ENCODE peak calls at places on chromosomes 7 and 10, in four cellular contexts. Y is HepG2, U is K562, G is GM12878. B is an unnamed sample.

GRCh38 chr7:51732951-51733350 is 416.3 kb upstream of the COBL start:
- DNase-seq in G (no peak), U (no peak), Y (no peak), B (no peak)

GRCh38 chr10:125344573-125345121 is 184.3 kb upstream of the CTBP2 start:
- DNase-seq in Y (no peak), U (no peak), G (peak), B (peak)

GRCh38 chr10:14074062-14074884 is 256.5 kb downstream of the FRMD4A start:
- DNase-seq in G (no peak), Y (peak), U (no peak), B (peak)

GRCh38 chr10:1172256-1172975 is 116.2 kb downstream of the WDR37 start:
- DNase-seq in G (no peak), Y (no peak), U (no peak), B (no peak)

GRCh38 chr7:118285358-118285757 is 60.9 kb downstream of the ANKRD7 start:
- DNase-seq in U (no peak), G (no peak), Y (no peak), B (no peak)

GRCh38 chr7:5424689-5425506 is 1.3 kb upstream of the TNRC18 start:
- DNase-seq in G (no peak), U (no peak), Y (peak), B (no peak)

GRCh38 chr10:108911814-108912541 is 1011.3 kb downstream of the XPNPEP1 start:
- DNase-seq in G (no peak), Y (peak), U (no peak), B (peak)

GRCh38 chr7:150321788-150322113 is 1.4 kb upstream of the LRRC61 start:
- DNase-seq in Y (no peak), G (no peak), U (no peak), B (no peak)

DNA sequence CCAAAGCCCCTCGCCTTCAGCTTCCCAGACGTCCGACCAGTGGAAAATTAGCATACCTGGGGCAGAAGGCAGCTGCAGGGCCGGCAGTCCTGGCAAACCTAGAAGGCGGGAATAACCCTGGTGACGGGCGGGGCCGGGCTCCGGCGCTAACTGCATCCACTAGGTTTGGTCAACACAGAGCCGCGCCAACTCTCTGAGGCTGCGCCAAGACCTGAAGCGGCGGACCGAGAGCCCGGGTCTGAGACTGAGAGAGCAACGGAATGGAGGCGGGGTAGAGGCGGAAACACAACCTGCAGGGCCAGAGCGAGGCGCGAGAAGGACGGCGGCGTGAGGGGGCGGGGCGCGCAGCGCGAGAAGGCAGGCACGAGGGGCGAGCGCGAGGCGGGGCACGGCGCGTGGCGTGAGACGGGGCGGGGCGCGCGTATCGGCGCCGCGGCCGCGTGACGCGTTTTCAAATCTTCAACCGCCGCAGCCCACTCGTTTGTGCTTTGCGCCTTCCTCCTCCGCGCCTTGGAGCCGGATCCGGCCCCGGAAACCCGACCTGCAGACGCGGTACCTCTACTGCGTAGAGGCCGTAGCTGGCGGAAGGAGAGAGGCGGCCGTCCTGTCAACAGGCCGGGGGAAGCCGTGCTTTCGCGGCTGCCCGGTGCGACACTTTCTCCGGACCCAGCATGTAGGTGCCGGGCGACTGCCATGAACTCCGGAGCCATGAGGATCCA is at the start of the genes DBF4 and SLC25A40:
- DNase-seq in Y (peak), U (peak), G (peak), B (peak)
- TF ChIP-seq POLR2AphosphoS2 in Y (no peak), U (no peak), G (peak), B (no peak)

GRCh38 chr7:24971333-24972165 is 8.4 kb downstream of the OSBPL3 start:
- DNase-seq in Y (peak), U (peak), G (no peak), B (peak)
- TF ChIP-seq POLR2AphosphoS2 in Y (no peak), U (no peak), G (no peak), B (no peak)

GRCh38 chr10:61903991-61904350 is 2.5 kb downstream of the ARID5B start:
- DNase-seq in U (no peak), G (no peak), Y (no peak), B (no peak)
- TF ChIP-seq POLR2AphosphoS2 in U (no peak), G (no peak), Y (no peak), B (no peak)

DNA sequence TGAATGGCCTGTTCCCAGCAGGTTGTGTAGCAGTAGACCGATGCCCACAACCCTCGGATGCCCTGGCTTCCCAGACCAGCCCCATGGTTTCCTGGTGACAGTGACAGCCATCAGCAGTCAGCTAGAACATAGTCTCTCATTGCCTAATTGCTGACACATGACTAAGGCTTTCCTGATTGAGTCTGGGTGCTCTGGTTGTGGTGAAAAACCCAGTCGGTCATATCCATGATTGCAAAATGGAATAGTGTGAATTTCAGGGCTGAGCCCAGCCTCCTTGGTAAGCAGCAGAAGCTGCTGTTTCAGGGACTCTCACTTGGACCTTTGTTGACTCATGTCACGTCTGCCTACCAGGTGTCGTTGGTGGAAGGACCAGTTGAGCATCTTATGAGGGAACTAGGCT is 36.6 kb downstream of the POR start:
- DNase-seq in G (no peak), Y (peak), U (no peak), B (no peak)
- TF ChIP-seq POLR2AphosphoS2 in G (no peak), Y (no peak), U (no peak), B (no peak)

GRCh38 chr7:153910604-153911003 is 141.6 kb upstream of the DPP6 start:
- DNase-seq in Y (no peak), U (no peak), G (no peak), B (no peak)
- TF ChIP-seq POLR2AphosphoS2 in Y (no peak), U (no peak), G (no peak), B (no peak)